ENCODE peak calls at places on chromosome 19, in six cellular contexts. One of them, this sample, is unnamed.

GRCh38 chr19:2239771-2240770 is 3.4 kb downstream of the SF3A2 start:
- DNase-seq in SK-N-SH: no peak
- DNase-seq in ovary: no peak
- DNase-seq in K562: peak
- DNase-seq in H1: no peak
- DNase-seq in GM12878: no peak
- DNase-seq in this sample: no peak

GRCh38 chr19:750640-751423 is at the start of gene MISP:
- DNase-seq in ovary: no peak
- DNase-seq in GM12878: no peak
- DNase-seq in SK-N-SH: no peak
- DNase-seq in H1: no peak
- DNase-seq in K562: no peak
- DNase-seq in this sample: no peak

GRCh38 chr19:46656541-46656940 is 4.4 kb downstream of the DACT3 start:
- DNase-seq in GM12878: no peak
- DNase-seq in SK-N-SH: no peak
- DNase-seq in H1: no peak
- DNase-seq in ovary: no peak
- DNase-seq in K562: no peak
- DNase-seq in this sample: no peak

GRCh38 chr19:3479819-3480215 is 508 bp downstream of the SMIM24 start:
- DNase-seq in H1: no peak
- DNase-seq in ovary: no peak
- DNase-seq in SK-N-SH: peak
- DNase-seq in GM12878: no peak
- DNase-seq in K562: peak
- DNase-seq in this sample: no peak

GRCh38 chr19:51123381-51124186 is 1.1 kb upstream of the SIGLEC9 start:
- DNase-seq in K562: no peak
- DNase-seq in SK-N-SH: no peak
- DNase-seq in H1: no peak
- DNase-seq in ovary: no peak
- DNase-seq in GM12878: no peak
- DNase-seq in this sample: no peak

GRCh38 chr19:10662384-10663251 is 8.5 kb downstream of the ILF3 start:
- DNase-seq in H1: no peak
- DNase-seq in K562: no peak
- DNase-seq in ovary: no peak
- DNase-seq in SK-N-SH: no peak
- DNase-seq in GM12878: no peak
- DNase-seq in this sample: no peak

GRCh38 chr19:3080281-3080680 is 13.9 kb upstream of the GNA11 start:
- DNase-seq in SK-N-SH: peak
- DNase-seq in ovary: no peak
- DNase-seq in GM12878: no peak
- DNase-seq in H1: no peak
- DNase-seq in K562: no peak
- DNase-seq in this sample: no peak

GRCh38 chr19:38951187-38951586 is 20.4 kb downstream of the MRPS12 start:
- DNase-seq in K562: no peak
- DNase-seq in H1: no peak
- DNase-seq in ovary: no peak
- DNase-seq in SK-N-SH: no peak
- DNase-seq in GM12878: no peak
- DNase-seq in this sample: no peak

GRCh38 chr19:38913958-38914357 is 2.0 kb upstream of the CCER2 start:
- DNase-seq in K562: no peak
- DNase-seq in SK-N-SH: peak
- DNase-seq in H1: no peak
- DNase-seq in GM12878: no peak
- DNase-seq in ovary: no peak
- DNase-seq in this sample: no peak

GRCh38 chr19:1749373-1750342 is 3.6 kb upstream of the ONECUT3 start:
- DNase-seq in GM12878: no peak
- DNase-seq in K562: no peak
- DNase-seq in ovary: no peak
- DNase-seq in H1: no peak
- DNase-seq in SK-N-SH: no peak
- DNase-seq in this sample: no peak

GRCh38 chr19:38683393-38684077 is 36.1 kb downstream of the ACTN4 start:
- DNase-seq in SK-N-SH: no peak
- DNase-seq in ovary: peak
- DNase-seq in H1: peak
- DNase-seq in GM12878: no peak
- DNase-seq in K562: peak
- DNase-seq in this sample: no peak

GRCh38 chr19:10412257-10412977 is 7.9 kb upstream of the PDE4A start:
- DNase-seq in H1: no peak
- DNase-seq in ovary: no peak
- DNase-seq in SK-N-SH: no peak
- DNase-seq in GM12878: peak
- DNase-seq in K562: no peak
- DNase-seq in this sample: no peak

GRCh38 chr19:15332311-15332996 is at the start of gene BRD4:
- DNase-seq in ovary: peak
- DNase-seq in K562: peak
- DNase-seq in SK-N-SH: peak
- DNase-seq in GM12878: no peak
- DNase-seq in H1: no peak
- DNase-seq in this sample: peak

GRCh38 chr19:5313307-5313706 is 27.3 kb downstream of the PTPRS start:
- DNase-seq in ovary: no peak
- DNase-seq in H1: no peak
- DNase-seq in SK-N-SH: peak
- DNase-seq in K562: no peak
- DNase-seq in GM12878: no peak
- DNase-seq in this sample: no peak

GRCh38 chr19:4449826-4450075 is 7.8 kb downstream of the UBXN6 start:
- DNase-seq in H1: no peak
- DNase-seq in GM12878: no peak
- DNase-seq in K562: no peak
- DNase-seq in SK-N-SH: no peak
- DNase-seq in ovary: no peak
- DNase-seq in this sample: no peak

GRCh38 chr19:12224676-12225075 is 61.8 kb downstream of the ZNF136 start:
- DNase-seq in SK-N-SH: no peak
- DNase-seq in K562: no peak
- DNase-seq in H1: no peak
- DNase-seq in ovary: no peak
- DNase-seq in GM12878: no peak
- DNase-seq in this sample: no peak

GRCh38 chr19:50465986-50466771 is 10.1 kb upstream of the EMC10 start:
- DNase-seq in SK-N-SH: peak
- DNase-seq in ovary: no peak
- DNase-seq in H1: no peak
- DNase-seq in GM12878: no peak
- DNase-seq in K562: peak
- DNase-seq in this sample: no peak

GRCh38 chr19:30011051-30011578 is 69.1 kb downstream of the URI1 start:
- DNase-seq in H1: no peak
- DNase-seq in K562: no peak
- DNase-seq in GM12878: no peak
- DNase-seq in ovary: no peak
- DNase-seq in SK-N-SH: no peak
- DNase-seq in this sample: no peak

GRCh38 chr19:15576526-15577156 is 38.4 kb upstream of the CYP4F8 start:
- DNase-seq in GM12878: no peak
- DNase-seq in H1: no peak
- DNase-seq in SK-N-SH: no peak
- DNase-seq in ovary: no peak
- DNase-seq in K562: no peak
- DNase-seq in this sample: no peak

GRCh38 chr19:46014534-46014933 is 8.3 kb downstream of the PGLYRP1 start:
- DNase-seq in GM12878: no peak
- DNase-seq in SK-N-SH: no peak
- DNase-seq in ovary: no peak
- DNase-seq in H1: no peak
- DNase-seq in K562: no peak
- DNase-seq in this sample: no peak

GRCh38 chr19:30453768-30454167 is 81.6 kb downstream of the ZNF536 start:
- DNase-seq in SK-N-SH: no peak
- DNase-seq in H1: no peak
- DNase-seq in GM12878: no peak
- DNase-seq in K562: no peak
- DNase-seq in ovary: no peak
- DNase-seq in this sample: no peak

GRCh38 chr19:21202865-21203494 is 61.1 kb downstream of the ZNF431 start:
- DNase-seq in ovary: no peak
- DNase-seq in H1: peak
- DNase-seq in GM12878: peak
- DNase-seq in K562: peak
- DNase-seq in SK-N-SH: peak
- DNase-seq in this sample: peak

GRCh38 chr19:5627395-5627904 is 4.6 kb downstream of the SAFB start:
- DNase-seq in H1: no peak
- DNase-seq in GM12878: peak
- DNase-seq in SK-N-SH: no peak
- DNase-seq in ovary: no peak
- DNase-seq in K562: peak
- DNase-seq in this sample: peak

GRCh38 chr19:12866416-12867119 is 14.7 kb downstream of the DNASE2 start:
- DNase-seq in SK-N-SH: no peak
- DNase-seq in ovary: no peak
- DNase-seq in H1: no peak
- DNase-seq in GM12878: no peak
- DNase-seq in K562: peak
- DNase-seq in this sample: no peak

GRCh38 chr19:33193864-33194362 is at the start of gene LRP3:
- DNase-seq in SK-N-SH: peak
- DNase-seq in GM12878: no peak
- DNase-seq in H1: no peak
- DNase-seq in ovary: peak
- DNase-seq in K562: no peak
- DNase-seq in this sample: no peak

GRCh38 chr19:52603558-52604207 is 33.6 kb downstream of the ZNF701 start:
- DNase-seq in SK-N-SH: no peak
- DNase-seq in K562: no peak
- DNase-seq in H1: no peak
- DNase-seq in GM12878: no peak
- DNase-seq in ovary: no peak
- DNase-seq in this sample: no peak

DNA sequence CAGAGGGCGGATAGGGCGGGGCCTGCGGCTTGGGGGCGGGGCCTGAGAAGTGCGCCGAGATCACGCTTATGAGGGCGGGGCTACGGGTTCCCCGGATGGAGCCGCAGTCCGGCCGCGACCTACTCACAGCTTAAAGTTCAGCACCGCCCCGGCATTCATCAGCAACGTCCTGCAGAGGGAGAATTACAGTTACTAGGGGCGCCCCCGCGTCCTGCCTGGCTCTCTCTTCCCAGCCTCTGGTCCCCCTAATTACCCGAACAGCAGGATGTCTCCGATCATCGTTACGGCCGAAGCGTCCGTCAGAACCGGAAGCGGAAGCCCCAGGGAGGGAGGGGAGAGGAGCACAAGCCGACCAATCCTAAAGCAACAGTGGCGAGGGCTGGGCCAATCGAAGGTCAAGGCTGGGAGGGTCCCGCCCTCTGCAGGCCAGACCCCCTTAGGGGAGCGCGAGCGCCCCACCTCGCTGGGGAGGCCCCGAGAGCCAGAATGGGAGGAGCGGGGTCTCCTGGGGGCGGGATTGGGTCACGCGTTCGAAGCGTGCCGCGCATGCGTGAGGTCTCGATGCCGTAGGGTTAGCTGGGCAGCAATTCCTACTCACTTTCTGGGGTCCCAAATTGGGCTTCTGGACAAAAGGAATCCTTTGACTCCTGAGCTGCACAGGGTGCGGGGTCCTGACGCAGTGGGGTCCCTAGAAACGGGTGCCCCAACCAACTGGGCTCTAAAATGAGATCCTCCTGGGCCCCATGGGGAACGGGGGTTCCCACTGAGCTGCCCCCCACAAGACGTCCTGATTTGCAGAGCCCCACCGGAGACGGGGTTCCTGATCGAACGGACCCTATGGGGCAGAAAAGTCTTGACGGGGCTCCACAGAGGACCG is at the start of gene SMIM7:
- DNase-seq in ovary: peak
- DNase-seq in GM12878: peak
- DNase-seq in K562: peak
- DNase-seq in SK-N-SH: peak
- DNase-seq in H1: peak
- DNase-seq in this sample: peak
- TF ChIP-seq CTCF in ovary: no peak
- TF ChIP-seq CTCF in GM12878: no peak
- TF ChIP-seq CTCF in K562: peak
- TF ChIP-seq CTCF in SK-N-SH: no peak
- TF ChIP-seq CTCF in H1: no peak
- TF ChIP-seq CTCF in this sample: no peak

DNA sequence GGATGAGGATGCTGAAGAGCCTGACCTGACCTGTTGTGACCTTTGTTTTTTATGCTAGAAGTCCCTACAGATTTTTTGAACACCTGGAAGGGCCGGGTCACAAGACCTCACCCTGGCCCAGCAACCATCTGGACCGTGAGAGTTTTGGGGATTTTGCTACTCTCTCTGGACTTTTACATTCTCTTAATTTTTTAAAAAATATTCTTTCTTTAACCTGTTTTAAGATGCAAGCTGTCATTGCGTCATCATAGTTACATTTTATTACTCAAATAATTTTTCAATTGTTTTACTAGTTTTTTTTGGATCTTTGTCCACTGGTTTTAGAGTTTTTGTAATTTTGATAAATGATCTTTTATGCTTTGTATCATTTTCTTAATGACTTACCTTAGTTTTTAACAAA is 7.5 kb downstream of the DKKL1 start:
- DNase-seq in K562: no peak
- DNase-seq in ovary: no peak
- DNase-seq in H1: no peak
- DNase-seq in SK-N-SH: no peak
- DNase-seq in GM12878: no peak
- DNase-seq in this sample: no peak
- TF ChIP-seq EP300 in K562: no peak
- TF ChIP-seq EP300 in ovary: no peak
- TF ChIP-seq EP300 in H1: no peak
- TF ChIP-seq EP300 in SK-N-SH: no peak
- TF ChIP-seq EP300 in GM12878: no peak
- TF ChIP-seq EP300 in this sample: no peak

GRCh38 chr19:48279747-48280146 is 9.9 kb downstream of the ZNF114 start:
- DNase-seq in ovary: no peak
- DNase-seq in K562: no peak
- DNase-seq in GM12878: no peak
- DNase-seq in H1: no peak
- DNase-seq in SK-N-SH: no peak
- DNase-seq in this sample: no peak
- TF ChIP-seq CTCF in ovary: no peak
- TF ChIP-seq CTCF in K562: no peak
- TF ChIP-seq CTCF in GM12878: no peak
- TF ChIP-seq CTCF in H1: no peak
- TF ChIP-seq CTCF in SK-N-SH: no peak
- TF ChIP-seq CTCF in this sample: no peak

DNA sequence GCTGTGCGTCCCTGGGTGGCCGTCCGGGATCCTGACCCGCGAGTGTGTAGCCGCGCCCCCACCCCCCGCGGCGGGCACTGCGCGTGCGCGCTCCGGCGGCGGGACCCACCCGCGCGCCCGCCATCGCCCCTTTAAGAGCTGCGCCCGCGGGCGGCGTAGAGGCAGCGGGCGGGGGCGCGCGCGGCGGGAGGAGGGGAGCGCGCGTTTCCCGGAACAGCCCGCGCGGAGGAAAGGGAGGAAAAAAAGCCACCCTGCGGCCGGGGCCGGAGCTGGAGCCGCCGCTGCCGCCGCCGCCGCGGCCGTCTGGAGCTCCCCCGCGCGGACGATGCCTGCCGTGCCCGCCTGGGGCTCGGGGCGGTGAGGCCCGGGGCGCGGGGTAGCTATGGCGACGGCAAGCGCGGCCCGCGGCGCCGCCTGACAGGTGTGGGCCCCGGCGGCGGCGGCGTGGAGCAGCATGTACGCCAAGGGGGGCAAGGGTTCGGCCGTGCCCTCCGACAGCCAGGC is at the start of gene SSBP4:
- DNase-seq in H1: no peak
- DNase-seq in GM12878: no peak
- DNase-seq in K562: peak
- DNase-seq in SK-N-SH: peak
- DNase-seq in ovary: peak
- DNase-seq in this sample: peak
- TF ChIP-seq EP300 in H1: peak
- TF ChIP-seq EP300 in GM12878: peak
- TF ChIP-seq EP300 in K562: peak
- TF ChIP-seq EP300 in SK-N-SH: peak
- TF ChIP-seq EP300 in ovary: no peak
- TF ChIP-seq EP300 in this sample: no peak